ENCODE peak calls at places on chromosomes 1 and 21, in eight cellular contexts. A is GM12878, G is K562, L is HCT116, E is HepG2, U is A549, V is SK-N-SH, I is H1. M is an unnamed sample.

GRCh38 chr1:77888071-77888428 is 374 bp upstream of the NEXN start:
- DNase-seq in V (no peak), E (peak; percentile 34), G (no peak), A (no peak), L (no peak), U (peak; percentile 12), I (no peak), M (peak; percentile 74)

GRCh38 chr1:40837601-40838000 is 24.6 kb downstream of the CITED4 start:
- DNase-seq in U (no peak), G (no peak), I (no peak), L (no peak), A (no peak), E (no peak), V (no peak), M (no peak)

GRCh38 chr1:181335631-181336030 is 147.7 kb upstream of the CACNA1E start:
- DNase-seq in I (no peak), L (no peak), U (no peak), V (no peak), G (no peak), E (no peak), A (no peak), M (no peak)

GRCh38 chr1:168372857-168373520 is 92.3 kb downstream of the TBX19 start:
- DNase-seq in E (no peak), L (no peak), A (no peak), I (no peak), V (no peak), U (no peak), G (peak; percentile 67), M (no peak)

GRCh38 chr1:203528098-203528497 is 34.1 kb downstream of the OPTC start:
- DNase-seq in A (no peak), U (no peak), I (no peak), E (no peak), V (no peak), G (no peak), L (no peak), M (no peak)

GRCh38 chr21:14567557-14568279 is 21.6 kb upstream of the SAMSN1 start:
- DNase-seq in E (no peak), L (no peak), I (no peak), V (no peak), U (no peak), A (no peak), G (no peak), M (no peak)

GRCh38 chr1:89451011-89451410 is 73.6 kb upstream of the LRRC8B start:
- DNase-seq in E (no peak), L (no peak), I (no peak), U (no peak), A (no peak), G (no peak), V (no peak), M (peak; percentile 11)

GRCh38 chr1:3022511-3022973 is 1.3 kb downstream of the ACTRT2 start:
- DNase-seq in L (no peak), A (no peak), U (no peak), V (no peak), E (no peak), G (no peak), I (no peak), M (no peak)

GRCh38 chr1:7975212-7975865 is 13.8 kb downstream of the PARK7 start:
- DNase-seq in L (peak; percentile 68), V (peak; percentile 86), A (no peak), G (peak; percentile 87), E (peak; percentile 76), I (peak; percentile 90), U (peak; percentile 70), M (peak; percentile 75)

GRCh38 chr1:71311396-71311795 is 230.6 kb upstream of the ZRANB2 start:
- DNase-seq in U (no peak), G (no peak), V (no peak), I (no peak), E (no peak), A (no peak), L (no peak), M (no peak)

DNA sequence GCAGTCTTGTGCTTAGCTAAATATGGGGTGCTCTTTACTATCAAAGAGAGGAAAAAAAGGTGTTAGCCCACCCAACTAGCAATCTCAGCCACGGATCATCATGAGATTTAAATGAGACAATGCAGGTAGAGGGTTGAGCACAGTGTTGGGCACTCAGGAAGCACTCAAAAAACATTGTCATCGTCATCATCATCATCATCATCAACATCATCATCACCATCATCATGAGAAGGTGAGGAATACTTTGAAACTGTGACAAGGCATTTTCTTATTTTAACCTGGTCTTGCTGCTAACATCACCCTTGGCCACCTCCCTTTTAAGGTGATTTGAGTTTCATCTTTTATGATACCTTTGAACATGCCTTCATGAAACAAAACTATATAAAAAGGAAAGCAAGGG is 3.3 kb upstream of the MAPKAPK2 start:
- DNase-seq in L (no peak), I (no peak), U (no peak), G (no peak), V (no peak), A (no peak), E (no peak), M (no peak)
- TF ChIP-seq RAD21 in L (no peak), I (no peak), U (no peak), G (no peak), V (no peak), A (no peak), E (no peak), M (no peak)

GRCh38 chr1:153355445-153356071 is 2.1 kb upstream of the S100A9 start:
- DNase-seq in I (peak; percentile 67), E (peak; percentile 27), A (no peak), U (peak; percentile 55), V (peak; percentile 59), L (peak; percentile 46), G (peak; percentile 71), M (peak; percentile 31)
- TF ChIP-seq RAD21 in I (peak; percentile 90), E (no peak), A (peak; percentile 69), U (peak; percentile 74), V (peak; percentile 62), L (peak; percentile 88), G (peak; percentile 83), M (peak; percentile 54)

GRCh38 chr1:247281001-247281574 is 25.2 kb downstream of the VN1R5 start:
- DNase-seq in U (no peak), L (no peak), I (no peak), G (peak; percentile 38), E (no peak), V (no peak), A (no peak), M (peak; percentile 21)
- TF ChIP-seq RAD21 in U (no peak), L (no peak), I (no peak), G (no peak), E (no peak), V (no peak), A (no peak), M (no peak)

DNA sequence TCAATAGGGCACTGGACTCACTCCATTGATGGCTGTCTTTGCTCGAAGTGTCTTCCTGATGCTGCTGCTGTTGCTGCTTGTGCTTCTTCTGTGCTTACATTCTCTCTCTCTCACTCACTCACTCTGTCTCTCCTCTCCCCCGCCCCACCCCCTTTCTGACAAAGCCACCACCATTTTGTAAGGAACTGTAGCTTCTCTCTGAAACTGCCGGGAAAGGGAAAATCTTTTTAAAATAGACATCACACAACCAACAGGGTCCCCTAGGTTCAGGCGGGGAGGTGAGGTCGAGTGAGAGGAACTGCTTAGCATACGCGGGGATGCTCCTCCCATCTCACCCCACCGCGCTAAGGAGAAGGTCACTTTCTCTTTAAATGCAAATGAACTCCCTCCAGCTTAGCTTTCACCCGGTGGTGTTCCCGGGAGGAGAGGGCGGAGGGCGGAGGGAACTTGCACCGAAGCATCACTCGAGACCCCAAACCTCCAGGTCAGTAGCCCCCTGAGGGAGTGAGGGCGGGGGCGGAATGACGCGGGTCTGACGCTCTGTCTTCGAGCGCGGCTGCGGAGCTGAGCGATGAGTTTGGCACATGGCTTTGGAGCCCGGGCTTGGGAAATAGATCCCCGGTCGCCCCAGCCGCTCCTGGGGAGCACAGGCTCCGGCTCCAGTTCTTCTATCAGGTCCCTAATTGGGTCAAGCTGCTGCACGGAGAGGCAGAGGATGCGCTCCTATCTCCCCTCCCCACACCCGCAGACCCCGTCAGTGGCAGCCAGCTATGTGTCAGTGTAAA is at the start of gene CCDC28B:
- DNase-seq in E (no peak), L (no peak), A (peak; percentile 34), G (peak; percentile 79), V (peak; percentile 86), U (peak; percentile 49), I (peak; percentile 82), M (peak; percentile 81)
- TF ChIP-seq RAD21 in E (no peak), L (no peak), A (no peak), G (no peak), V (no peak), U (no peak), I (no peak), M (peak; percentile 5)

DNA sequence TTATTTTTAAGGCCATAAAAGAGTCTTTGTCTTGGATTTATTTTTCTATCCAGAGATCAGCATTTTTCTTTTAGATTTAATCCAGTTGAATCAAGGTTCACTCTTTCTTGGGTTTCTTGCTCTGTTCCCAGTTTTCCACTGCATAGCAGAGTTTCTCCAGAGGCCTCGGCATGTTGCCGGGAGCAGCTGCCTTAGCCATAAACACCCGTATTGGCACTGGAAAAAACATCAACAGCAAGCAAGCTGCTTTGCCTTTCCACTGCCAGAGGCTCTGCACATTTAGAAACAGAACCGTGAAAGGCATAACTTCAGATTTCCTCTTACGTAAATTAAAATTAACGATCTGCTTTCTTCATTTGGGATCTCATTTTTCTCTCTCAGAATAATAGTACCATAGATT is 181.8 kb upstream of the L1TD1 start:
- DNase-seq in V (no peak), I (no peak), G (no peak), E (no peak), L (no peak), A (no peak), U (no peak), M (no peak)
- TF ChIP-seq RAD21 in V (no peak), I (no peak), G (no peak), E (no peak), L (no peak), A (no peak), U (no peak), M (no peak)

DNA sequence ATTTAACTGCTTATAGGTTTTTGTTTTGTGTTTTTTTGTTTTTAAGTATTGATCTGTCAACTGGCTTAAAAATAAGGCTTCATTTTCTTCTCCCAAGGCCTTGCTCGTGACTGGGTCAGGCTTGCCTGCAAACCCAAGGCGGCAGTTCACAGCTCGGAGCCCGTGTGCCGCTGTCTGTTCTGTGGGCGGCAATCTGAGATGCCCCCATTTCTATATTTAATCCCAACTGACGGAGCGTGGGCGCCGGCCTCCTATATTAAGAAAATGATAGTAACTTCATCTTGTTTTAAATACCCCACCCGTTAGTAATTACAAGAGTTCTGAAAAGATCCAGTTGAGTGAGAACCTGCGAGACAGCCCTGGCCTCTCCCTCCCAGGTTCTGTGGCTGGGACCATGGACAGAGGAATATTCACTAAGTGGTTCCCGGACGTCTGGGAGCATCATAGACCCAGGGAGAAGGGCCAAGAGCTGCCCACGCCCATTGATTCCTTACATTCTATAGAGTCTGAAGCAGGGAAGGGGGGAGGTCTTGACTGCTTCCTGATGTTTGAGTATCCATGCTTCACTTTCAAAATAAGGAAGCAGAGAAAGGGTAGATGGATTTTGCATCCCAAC is 42.6 kb upstream of the GPR153 start:
- DNase-seq in V (no peak), I (no peak), L (no peak), E (no peak), U (no peak), G (no peak), A (no peak), M (peak; percentile 4)
- TF ChIP-seq RAD21 in V (no peak), I (no peak), L (no peak), E (no peak), U (no peak), G (no peak), A (no peak), M (no peak)

M was measured in IMR-90.